ENCODE peak calls at places on chromosomes 16 and 17, in four cellular contexts. M is activated naive CD8-positive, alpha-beta T cell treated with anti-CD3 and anti-CD28 coated beads for 36 hours; E is omental fat pad; P is activated CD4-positive, alpha-beta T cell treated with anti-CD3 and anti-CD28 coated beads, Interleukin-2, amount 50 U/mL, for 1 hour. L is an unnamed sample.

GRCh38 chr17:80671823-80672105 is 127.1 kb downstream of the RPTOR start:
- DNase-seq in M (no peak), E (no peak), P (no peak), L (no peak)

GRCh38 chr16:19168173-19169080 is at the start of gene SYT17:
- DNase-seq in M (no peak), E (no peak), P (no peak), L (no peak)

GRCh38 chr17:55053855-55054254 is 85.3 kb downstream of the STXBP4 start:
- DNase-seq in M (no peak), E (no peak), P (no peak), L (no peak)

GRCh38 chr17:72978593-72979218 is 113.8 kb downstream of the SLC39A11 start:
- DNase-seq in M (no peak), E (no peak), P (no peak), L (no peak)

GRCh38 chr16:6031567-6031966 is 934.0 kb upstream of the EEF2KMT start:
- DNase-seq in M (no peak), E (no peak), P (no peak), L (no peak)

GRCh38 chr16:4505356-4506153 is 29.4 kb downstream of the HMOX2 start:
- DNase-seq in M (peak; percentile 69), E (no peak), P (peak; percentile 76), L (peak; percentile 85)

GRCh38 chr16:2015117-2015946 is 4.3 kb upstream of the NPW start:
- DNase-seq in M (no peak), E (no peak), P (no peak), L (no peak)

GRCh38 chr17:72370819-72371218 is 250.0 kb downstream of the SOX9 start:
- DNase-seq in M (no peak), E (no peak), P (no peak), L (no peak)

GRCh38 chr16:89060207-89060794 is 33.4 kb upstream of the ACSF3 start:
- DNase-seq in M (no peak), E (no peak), P (no peak), L (no peak)

GRCh38 chr17:31580331-31581021 is 189.0 kb downstream of the RAB11FIP4 start:
- DNase-seq in M (no peak), E (peak; percentile 65), P (no peak), L (no peak)

GRCh38 chr17:46072998-46073397 is 73.9 kb downstream of the STH start:
- DNase-seq in M (no peak), E (no peak), P (no peak), L (no peak)

GRCh38 chr17:45129426-45129939 is 2.8 kb downstream of the PLCD3 start:
- DNase-seq in M (no peak), E (no peak), P (no peak), L (no peak)

GRCh38 chr16:27432600-27432957 is 30.6 kb downstream of the IL21R start:
- DNase-seq in M (no peak), E (no peak), P (no peak), L (no peak)

GRCh38 chr17:57373756-57374155 is 117.4 kb downstream of the MSI2 start:
- DNase-seq in M (no peak), E (no peak), P (no peak), L (no peak)

GRCh38 chr16:642189-643049 is 791 bp downstream of the MCRIP2 start:
- DNase-seq in M (peak; percentile 63), E (no peak), P (no peak), L (no peak)

GRCh38 chr17:38353084-38353604 is 1.5 kb downstream of the SOCS7 start:
- DNase-seq in M (no peak), E (no peak), P (no peak), L (no peak)

GRCh38 chr17:42849451-42850157 is 1.4 kb upstream of the AOC3 start:
- DNase-seq in M (no peak), E (no peak), P (no peak), L (no peak)

GRCh38 chr16:82627811-82628339 is 1.1 kb downstream of the CDH13 start:
- DNase-seq in M (no peak), E (no peak), P (no peak), L (no peak)

GRCh38 chr17:46977348-46977747 is 1.7 kb downstream of the RPRML start:
- DNase-seq in M (no peak), E (no peak), P (no peak), L (no peak)

GRCh38 chr17:74271281-74271680 is 2.8 kb upstream of the DNAI2 start:
- DNase-seq in M (no peak), E (no peak), P (no peak), L (no peak)

GRCh38 chr17:75743625-75744206 is 21.3 kb downstream of the GALK1 start:
- DNase-seq in M (no peak), E (no peak), P (no peak), L (no peak)

GRCh38 chr17:42118545-42118944 is 2.6 kb downstream of the KAT2A start:
- DNase-seq in M (peak; percentile 62), E (no peak), P (peak; percentile 42), L (peak; percentile 43)

GRCh38 chr16:65702707-65703402 is 581.0 kb upstream of the CDH11 start:
- DNase-seq in M (no peak), E (no peak), P (no peak), L (no peak)

GRCh38 chr16:7268182-7268581 is 64.5 kb upstream of the RBFOX1 start:
- DNase-seq in M (no peak), E (no peak), P (no peak), L (no peak)

GRCh38 chr17:57294629-57295501 is 38.5 kb downstream of the MSI2 start:
- DNase-seq in M (peak; percentile 54), E (no peak), P (peak; percentile 27), L (no peak)

GRCh38 chr16:66511615-66512500 is 38.1 kb downstream of the TK2 start:
- DNase-seq in M (no peak), E (no peak), P (no peak), L (no peak)

GRCh38 chr17:76477576-76477975 is 10.2 kb downstream of the AANAT start:
- DNase-seq in M (no peak), E (no peak), P (no peak), L (no peak)

GRCh38 chr17:14664511-14664910 is 363.6 kb downstream of the HS3ST3B1 start:
- DNase-seq in M (no peak), E (no peak), P (no peak), L (no peak)

GRCh38 chr16:86466695-86467406 is 43.5 kb upstream of the FOXF1 start:
- DNase-seq in M (no peak), E (no peak), P (no peak), L (no peak)